ENCODE peak calls at places on chromosome 22, in seven cellular contexts. Z is A172; F is GM23248; A is aorta; S is mucosa of gallbladder; E is cardiac muscle cell; H is stimulated activated CD4-positive, alpha-beta T cell treated with anti-CD3 and anti-CD28 coated beads, Interleukin-15, amount 100 ng/mL, for 48 hours. N is an unnamed sample.

GRCh38 chr22:19663821-19664325 is 50.4 kb upstream of the SEPTIN5 start:
- DNase-seq in S (no peak), A (no peak), F (peak), Z (peak), E (no peak), H (no peak), N (peak)

GRCh38 chr22:26564181-26564580 is 25.8 kb downstream of the TPST2 start:
- DNase-seq in F (no peak), H (no peak), A (no peak), E (no peak), S (no peak), Z (no peak), N (no peak)

GRCh38 chr22:48100685-48101417 is 1338.4 kb downstream of the TBC1D22A start:
- DNase-seq in A (peak), Z (no peak), S (no peak), F (no peak), E (no peak), H (no peak), N (no peak)

GRCh38 chr22:45996241-45997076 is 19.5 kb upstream of the WNT7B start:
- DNase-seq in S (no peak), F (peak), Z (peak), E (no peak), H (no peak), A (peak), N (no peak)

GRCh38 chr22:46045459-46046298 is 68.7 kb upstream of the WNT7B start:
- DNase-seq in Z (no peak), F (peak), H (no peak), A (peak), S (no peak), E (no peak), N (no peak)

GRCh38 chr22:45163074-45163416 is 680 bp upstream of the NUP50 start:
- DNase-seq in S (peak), E (peak), A (no peak), H (no peak), F (peak), Z (no peak), N (peak)

GRCh38 chr22:46815896-46816721 is 53.7 kb downstream of the TBC1D22A start:
- DNase-seq in S (no peak), F (peak), H (no peak), A (peak), Z (peak), E (no peak), N (no peak)

GRCh38 chr22:29879738-29880137 is 3.2 kb upstream of the MTMR3 start:
- DNase-seq in S (no peak), E (no peak), Z (peak), A (no peak), H (no peak), F (peak), N (no peak)

GRCh38 chr22:20940178-20940790 is 23.1 kb downstream of the CRKL start:
- DNase-seq in H (no peak), Z (no peak), S (no peak), E (no peak), F (peak), A (no peak), N (no peak)

N was measured in HAP-1.